ENCODE peak calls at places on chromosomes 1 and 21, in eight cellular contexts. G is tibial nerve, M is Peyer's patch, B is K562, H is IMR-90, D is A549, A is right lobe of liver, L is NB4. R is an unnamed sample.

GRCh38 chr1:25055045-25055780 is 125.1 kb upstream of the RUNX3 start:
- DNase-seq in H (no peak), G (no peak), M (no peak), L (no peak), A (peak), D (no peak), B (no peak), R (no peak)

GRCh38 chr1:10917513-10918454 is 94.7 kb upstream of the TARDBP start:
- DNase-seq in G (no peak), M (no peak), H (no peak), B (no peak), L (peak), D (no peak), A (peak), R (no peak)

GRCh38 chr1:162697140-162697895 is 65.1 kb downstream of the DDR2 start:
- DNase-seq in G (no peak), B (no peak), A (no peak), D (no peak), H (no peak), M (no peak), L (no peak), R (no peak)

GRCh38 chr1:41428736-41429640 is 55.5 kb downstream of the EDN2 start:
- DNase-seq in H (no peak), M (no peak), G (no peak), A (no peak), L (no peak), D (no peak), B (peak), R (no peak)

GRCh38 chr1:23957096-23957495 is 2.5 kb upstream of the PNRC2 start:
- DNase-seq in H (no peak), B (no peak), A (no peak), D (no peak), G (no peak), M (peak), L (no peak), R (no peak)

GRCh38 chr1:107993920-107994319 is 28.9 kb upstream of the VAV3 start:
- DNase-seq in M (peak), L (no peak), G (no peak), H (no peak), D (no peak), A (no peak), B (no peak), R (no peak)

GRCh38 chr1:197092491-197093023 is 25.5 kb upstream of the F13B start:
- DNase-seq in B (no peak), G (no peak), D (no peak), M (no peak), A (no peak), H (no peak), L (no peak), R (no peak)

GRCh38 chr1:145979746-145980435 is 15.4 kb downstream of the POLR3GL start:
- DNase-seq in B (no peak), G (no peak), M (no peak), H (no peak), A (no peak), L (peak), D (no peak), R (no peak)

GRCh38 chr1:245715970-245716369 is 561.2 kb downstream of the KIF26B start:
- DNase-seq in G (no peak), B (no peak), M (no peak), A (no peak), L (no peak), D (no peak), H (peak), R (peak)

GRCh38 chr1:27868932-27869718 is 3.2 kb upstream of the THEMIS2 start:
- DNase-seq in B (peak), D (no peak), M (peak), L (peak), H (no peak), G (no peak), A (no peak), R (no peak)

GRCh38 chr1:171381866-171382210 is 67.9 kb downstream of the FMO4 start:
- DNase-seq in G (no peak), D (no peak), A (no peak), B (no peak), L (no peak), H (no peak), M (no peak), R (no peak)

GRCh38 chr1:65208577-65208976 is 60.6 kb downstream of the AK4 start:
- DNase-seq in D (no peak), A (peak), M (no peak), L (no peak), H (no peak), B (no peak), G (no peak), R (no peak)

GRCh38 chr1:39047374-39048229 is 21.5 kb downstream of the NDUFS5 start:
- DNase-seq in B (peak), H (peak), A (no peak), L (peak), D (no peak), M (no peak), G (no peak), R (peak)

GRCh38 chr1:41883507-41883906 is 35.2 kb downstream of the HIVEP3 start:
- DNase-seq in L (no peak), H (no peak), M (no peak), D (no peak), A (no peak), G (no peak), B (no peak), R (no peak)

GRCh38 chr1:226100436-226101347 is 38.2 kb downstream of the H3-3A start:
- DNase-seq in M (no peak), G (no peak), L (no peak), B (peak), D (peak), A (no peak), H (peak), R (no peak)

GRCh38 chr1:109928591-109929111 is 18.0 kb downstream of the CSF1 start:
- DNase-seq in B (no peak), D (no peak), M (no peak), L (no peak), H (peak), A (no peak), G (peak), R (no peak)

GRCh38 chr1:213325482-213325881 is 274.4 kb downstream of the RPS6KC1 start:
- DNase-seq in D (no peak), G (no peak), M (no peak), L (no peak), H (no peak), A (no peak), B (peak), R (no peak)

GRCh38 chr1:230682882-230683610 is 30.9 kb downstream of the AGT start:
- DNase-seq in L (no peak), D (no peak), M (no peak), H (peak), G (no peak), A (no peak), B (no peak), R (no peak)

GRCh38 chr1:30460661-30461060 is 262.7 kb downstream of the MATN1 start:
- DNase-seq in L (no peak), D (no peak), H (no peak), M (no peak), B (no peak), A (no peak), G (no peak), R (no peak)

GRCh38 chr1:30923597-30923996 is 15.0 kb upstream of the SDC3 start:
- DNase-seq in D (no peak), L (no peak), G (no peak), H (no peak), M (no peak), A (no peak), B (no peak), R (no peak)

GRCh38 chr1:85611390-85611789 is 30.8 kb downstream of the CCN1 start:
- DNase-seq in M (no peak), G (no peak), A (no peak), D (no peak), H (peak), L (no peak), B (no peak), R (no peak)

GRCh38 chr1:17304155-17304826 is 3.7 kb upstream of the PADI4 start:
- DNase-seq in H (no peak), B (no peak), L (peak), M (no peak), A (no peak), G (no peak), D (no peak), R (no peak)

GRCh38 chr21:40047211-40047610 is 180.0 kb downstream of the PCP4 start:
- DNase-seq in G (no peak), H (no peak), D (no peak), B (no peak), L (no peak), A (no peak), M (no peak), R (no peak)

GRCh38 chr21:18204931-18205330 is 39.7 kb upstream of the CHODL start:
- DNase-seq in A (no peak), L (peak), B (no peak), D (no peak), G (no peak), H (no peak), M (no peak), R (no peak)

GRCh38 chr1:88935522-88936222 is 44.3 kb upstream of the GTF2B start:
- DNase-seq in A (no peak), M (no peak), D (peak), H (peak), B (peak), L (peak), G (no peak), R (peak)

GRCh38 chr21:45001134-45002095 is 61.6 kb downstream of the SLX9 start:
- DNase-seq in H (peak), D (peak), M (peak), G (no peak), A (peak), L (no peak), B (no peak), R (peak)

GRCh38 chr1:43954036-43954435 is 7.3 kb downstream of the IPO13 start:
- DNase-seq in M (no peak), L (no peak), A (no peak), D (no peak), H (no peak), G (no peak), B (no peak), R (no peak)

GRCh38 chr1:160911441-160911840 is 26.5 kb upstream of the ITLN1 start:
- DNase-seq in A (no peak), D (no peak), H (peak), B (peak), L (no peak), M (no peak), G (no peak), R (no peak)

GRCh38 chr1:31412732-31413404 is at the start of gene SERINC2:
- DNase-seq in M (peak), D (peak), H (no peak), L (peak), A (no peak), B (peak), G (no peak), R (peak)

GRCh38 chr21:41745026-41745820 is 21.6 kb downstream of the RIPK4 start:
- DNase-seq in D (no peak), H (no peak), M (peak), G (no peak), A (peak), L (no peak), B (no peak), R (no peak)

GRCh38 chr1:241235236-241235897 is 121.6 kb downstream of the RGS7 start:
- DNase-seq in L (no peak), A (no peak), H (no peak), G (no peak), M (no peak), D (no peak), B (no peak), R (no peak)

GRCh38 chr1:203305809-203306088 is 430 bp downstream of the BTG2 start:
- DNase-seq in A (no peak), B (no peak), G (no peak), L (no peak), D (peak), H (no peak), M (no peak), R (no peak)

GRCh38 chr1:203307690-203308126 is 2.4 kb downstream of the BTG2 start:
- DNase-seq in L (no peak), G (no peak), A (no peak), H (no peak), D (no peak), M (no peak), B (no peak), R (no peak)

GRCh38 chr1:203308205-203309114 is 3.1 kb downstream of the BTG2 start:
- DNase-seq in A (no peak), M (no peak), G (no peak), L (no peak), D (no peak), H (no peak), B (no peak), R (no peak)

GRCh38 chr1:203306089-203306969 is 1.0 kb downstream of the BTG2 start:
- DNase-seq in D (peak), H (peak), B (peak), M (peak), G (peak), A (peak), L (peak), R (no peak)

GRCh38 chr1:203306970-203307541 is 1.7 kb downstream of the BTG2 start:
- DNase-seq in L (no peak), D (no peak), A (peak), M (peak), G (no peak), B (no peak), H (no peak), R (no peak)
- TF ChIP-seq POLR2A in L (no peak), D (no peak), A (no peak), M (no peak), G (no peak), B (no peak), H (no peak), R (no peak)

DNA sequence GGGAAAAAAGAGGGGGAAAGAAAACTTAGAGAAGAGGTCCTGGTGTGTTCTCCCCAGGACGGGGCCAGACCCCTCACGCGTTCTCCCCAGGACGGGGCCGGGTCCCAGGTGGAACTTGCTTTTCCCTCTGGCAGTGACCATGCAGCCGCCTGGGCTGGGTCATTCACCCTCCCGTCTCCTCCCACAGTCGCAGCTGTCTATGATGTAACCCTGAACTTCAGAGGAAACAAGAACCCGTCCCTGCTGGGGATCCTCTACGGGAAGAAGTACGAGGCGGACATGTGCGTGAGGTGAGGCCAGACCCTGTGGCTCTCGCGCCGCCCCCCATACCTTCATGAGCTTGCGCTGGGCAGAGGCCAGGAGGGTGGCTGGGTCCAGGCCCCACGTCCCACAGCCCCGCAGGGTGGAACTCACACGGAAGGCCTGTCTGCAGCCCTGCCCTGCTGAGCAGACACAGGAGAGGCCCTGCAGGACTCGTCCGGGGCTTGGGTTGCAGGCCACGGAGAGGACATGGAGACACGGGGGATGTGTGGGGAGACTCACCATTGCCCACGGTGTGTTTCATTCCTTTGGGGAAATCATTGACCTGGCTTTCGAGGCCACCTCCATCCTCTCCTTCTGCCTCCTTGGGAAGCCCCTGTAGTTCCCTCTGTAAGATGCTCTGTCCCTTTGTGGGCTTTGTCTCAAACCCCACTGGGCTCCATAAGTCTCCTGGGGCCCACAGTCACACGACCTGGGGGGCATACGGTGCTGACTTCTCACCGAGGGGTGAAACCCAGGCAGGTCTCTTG is 40.7 kb upstream of the TRAPPC10 start:
- DNase-seq in D (no peak), L (no peak), H (no peak), A (no peak), M (no peak), B (no peak), G (no peak), R (no peak)
- TF ChIP-seq POLR2A in D (no peak), L (no peak), H (no peak), A (no peak), M (no peak), B (no peak), G (no peak), R (no peak)

DNA sequence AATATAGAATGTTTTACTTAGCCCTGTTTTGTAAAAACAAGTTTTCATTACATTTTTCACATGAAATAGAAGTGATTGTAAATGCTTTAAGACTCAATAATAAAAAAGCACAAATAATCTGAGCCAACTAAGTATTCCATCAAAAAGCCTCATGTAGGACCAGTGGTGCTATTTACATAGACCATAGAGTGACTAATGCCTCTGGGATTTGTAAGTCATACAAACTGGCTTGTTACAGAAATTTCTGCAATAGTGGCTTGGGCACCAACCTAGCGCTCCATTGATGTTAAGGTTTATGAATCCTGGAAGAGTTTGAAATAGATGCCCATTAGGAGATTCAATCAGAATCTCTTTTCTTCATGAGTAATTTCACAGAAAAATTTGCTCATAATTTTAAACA is 31.9 kb downstream of the ZMYM1 start:
- DNase-seq in L (no peak), A (no peak), H (peak), B (no peak), M (no peak), D (peak), G (no peak), R (peak)
- TF ChIP-seq POLR2A in L (no peak), A (no peak), H (no peak), B (no peak), M (no peak), D (no peak), G (no peak), R (no peak)

GRCh38 chr1:209775634-209776033 is 8.7 kb downstream of the C1orf74 start:
- DNase-seq in B (no peak), G (no peak), L (no peak), M (no peak), A (no peak), D (no peak), H (no peak), R (no peak)
- TF ChIP-seq POLR2A in B (no peak), G (no peak), L (no peak), M (no peak), A (no peak), D (no peak), H (no peak), R (no peak)

DNA sequence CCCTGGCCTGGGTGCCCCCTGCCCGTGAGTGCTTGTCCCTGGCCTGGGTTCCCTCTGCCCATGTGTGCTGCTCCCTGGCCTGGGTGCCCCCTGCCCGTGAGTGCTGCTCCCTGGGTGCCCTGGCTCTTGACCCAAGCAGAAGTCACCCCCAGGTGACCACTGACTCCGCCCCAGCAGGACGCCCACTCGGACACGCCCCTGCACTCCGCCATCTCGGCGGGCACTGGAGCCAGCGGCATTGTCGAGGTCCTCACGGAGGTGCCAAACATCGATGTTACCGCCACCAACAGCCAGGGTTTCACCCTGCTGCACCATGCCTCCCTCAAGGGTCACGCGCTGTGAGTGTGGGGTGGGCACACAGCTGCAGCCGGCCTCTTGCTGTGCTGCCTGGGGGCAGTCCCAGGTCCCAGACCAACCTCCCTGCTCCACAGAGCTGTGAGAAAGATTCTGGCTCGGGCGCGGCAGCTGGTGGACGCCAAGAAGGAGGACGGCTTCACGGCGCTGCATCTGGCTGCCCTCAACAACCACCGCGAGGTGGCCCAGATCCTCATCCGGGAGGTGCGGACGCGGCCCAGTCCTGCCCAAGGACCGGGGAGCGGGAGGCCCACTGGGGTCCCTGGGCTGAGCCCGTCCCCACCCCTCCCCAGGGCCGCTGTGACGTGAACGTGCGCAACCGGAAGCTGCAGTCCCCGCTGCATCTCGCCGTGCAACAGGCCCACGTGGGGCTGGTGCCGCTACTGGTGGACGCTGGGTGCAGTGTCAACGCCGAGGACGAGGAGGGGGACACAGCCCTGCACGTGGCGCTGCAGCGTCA is 3.9 kb upstream of the MMP23B start:
- DNase-seq in B (no peak), G (no peak), L (no peak), A (peak), H (no peak), D (no peak), M (peak), R (no peak)
- TF ChIP-seq POLR2A in B (no peak), G (no peak), L (no peak), A (no peak), H (no peak), D (no peak), M (no peak), R (no peak)

GRCh38 chr1:2520206-2520605 is 6.2 kb downstream of the PANK4 start:
- DNase-seq in B (no peak), A (no peak), L (no peak), M (no peak), H (no peak), D (no peak), G (no peak), R (no peak)

GRCh38 chr1:2518528-2518927 is 7.9 kb downstream of the PANK4 start:
- DNase-seq in L (no peak), B (no peak), H (no peak), A (no peak), M (no peak), G (no peak), D (no peak), R (no peak)

GRCh38 chr1:2520806-2521205 is 5.6 kb downstream of the PANK4 start:
- DNase-seq in G (no peak), M (no peak), B (no peak), A (no peak), L (no peak), H (no peak), D (no peak), R (no peak)

GRCh38 chr1:2519029-2519685 is 7.2 kb downstream of the PANK4 start:
- DNase-seq in B (no peak), M (no peak), D (no peak), A (no peak), G (no peak), L (no peak), H (no peak), R (no peak)

DNA sequence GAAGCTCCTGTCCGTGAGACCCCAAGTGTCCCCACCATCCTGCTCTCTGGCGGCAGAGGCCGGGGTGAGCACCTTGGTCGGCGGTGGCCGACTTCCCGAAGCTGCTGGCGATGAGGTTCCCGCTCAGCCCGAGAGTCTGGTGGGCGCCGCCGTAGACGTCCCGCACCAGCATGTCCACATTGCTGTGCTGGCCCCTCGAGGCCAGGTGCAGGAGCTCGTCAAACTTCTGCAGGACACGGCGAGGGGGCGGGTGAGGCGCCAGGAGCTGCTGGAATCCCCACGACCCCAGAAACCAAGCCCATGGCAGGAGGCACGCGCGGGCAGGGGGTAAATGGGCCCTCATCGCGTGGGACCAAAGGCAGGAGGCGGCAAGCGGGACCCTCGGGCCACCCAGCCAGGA is 6.7 kb downstream of the PANK4 start:
- DNase-seq in M (no peak), H (no peak), D (no peak), G (no peak), A (no peak), L (no peak), B (no peak), R (no peak)
- TF ChIP-seq POLR2A in M (no peak), H (no peak), D (no peak), G (no peak), A (no peak), L (no peak), B (no peak), R (no peak)

GRCh38 chr1:19882111-19883071 is at the start of gene OTUD3:
- DNase-seq in G (peak), D (peak), B (peak), A (peak), M (peak), L (peak), H (peak), R (peak)
- TF ChIP-seq POLR2A in G (peak), D (peak), B (peak), A (peak), M (peak), L (peak), H (peak), R (peak)

GRCh38 chr1:52697795-52698674 is at the start of gene COA7:
- DNase-seq in H (peak), A (peak), L (peak), B (peak), M (peak), G (peak), D (peak), R (peak)
- TF ChIP-seq POLR2A in H (no peak), A (peak), L (peak), B (peak), M (no peak), G (peak), D (peak), R (peak)